ENCODE peak calls at places on chromosomes 3 and 15, in five cellular contexts. G, Y, H, R and K are unnamed samples.

GRCh38 chr15:64847876-64848716 is 6.4 kb downstream of the PLEKHO2 start:
- DNase-seq in H (no peak), R (no peak), Y (no peak), G (no peak), K (no peak)

GRCh38 chr3:74542441-74542840 is 72.0 kb downstream of the CNTN3 start:
- DNase-seq in H (no peak), G (no peak), Y (no peak), R (no peak), K (no peak)

GRCh38 chr3:178263236-178263916 is 272.9 kb upstream of the KCNMB2 start:
- DNase-seq in Y (no peak), G (no peak), H (no peak), R (no peak), K (no peak)

GRCh38 chr3:99713440-99713839 is 75.0 kb downstream of the COL8A1 start:
- DNase-seq in R (no peak), H (no peak), Y (no peak), G (no peak), K (no peak)

GRCh38 chr15:46815765-46816164 is 901.5 kb upstream of the SEMA6D start:
- DNase-seq in H (no peak), G (no peak), R (no peak), Y (no peak), K (no peak)

GRCh38 chr3:133425898-133426297 is 26.0 kb downstream of the BFSP2 start:
- DNase-seq in G (no peak), R (no peak), H (no peak), Y (no peak), K (no peak)

GRCh38 chr3:170240671-170241070 is 18.4 kb downstream of the PRKCI start:
- DNase-seq in H (no peak), R (no peak), Y (no peak), G (no peak), K (no peak)

GRCh38 chr3:107082527-107082926 is 294.7 kb upstream of the CCDC54 start:
- DNase-seq in Y (no peak), H (no peak), R (no peak), G (no peak), K (no peak)

GRCh38 chr3:179015551-179016020 is 56.0 kb downstream of the ZMAT3 start:
- DNase-seq in G (peak; percentile 50), Y (no peak), R (peak; percentile 72), H (peak; percentile 86), K (peak; percentile 83)

GRCh38 chr15:56869573-56869972 is 48.9 kb upstream of the TCF12 start:
- DNase-seq in G (no peak), Y (peak; percentile 76), H (peak; percentile 29), R (no peak), K (no peak)

GRCh38 chr15:53437985-53438841 is 321.2 kb downstream of the WDR72 start:
- DNase-seq in Y (no peak), R (no peak), G (no peak), H (no peak), K (no peak)

GRCh38 chr3:13256845-13257244 is 163.3 kb downstream of the NUP210 start:
- DNase-seq in Y (no peak), H (no peak), R (no peak), G (no peak), K (no peak)

GRCh38 chr15:78012643-78013077 is 64.9 kb downstream of the TBC1D2B start:
- DNase-seq in G (no peak), H (no peak), R (no peak), Y (no peak), K (no peak)

GRCh38 chr15:42921049-42921731 is 612 bp upstream of the TTBK2 start:
- DNase-seq in H (peak; percentile 40), R (peak; percentile 14), Y (peak; percentile 73), G (peak; percentile 22), K (no peak)

GRCh38 chr15:58361291-58361759 is 70.5 kb upstream of the LIPC start:
- DNase-seq in R (no peak), G (peak; percentile 70), Y (no peak), H (no peak), K (peak; percentile 83)

GRCh38 chr3:14789640-14790285 is 29.0 kb upstream of the FGD5 start:
- DNase-seq in R (no peak), G (no peak), H (no peak), Y (no peak), K (no peak)

GRCh38 chr3:174132006-174132405 is 727.1 kb upstream of the NAALADL2 start:
- DNase-seq in R (no peak), H (no peak), G (no peak), Y (no peak), K (no peak)

GRCh38 chr3:54243262-54243931 is 121.0 kb downstream of the CACNA2D3 start:
- DNase-seq in Y (no peak), R (no peak), G (peak; percentile 12), H (no peak), K (peak; percentile 34)

GRCh38 chr15:79028411-79028964 is 62.1 kb downstream of the RASGRF1 start:
- DNase-seq in H (peak; percentile 68), G (peak; percentile 58), R (peak; percentile 40), Y (peak; percentile 73), K (peak; percentile 29)

GRCh38 chr3:13277130-13277783 is 142.9 kb downstream of the NUP210 start:
- DNase-seq in G (no peak), Y (no peak), R (no peak), H (no peak), K (no peak)

GRCh38 chr3:20111836-20112235 is 71.6 kb downstream of the KAT2B start:
- DNase-seq in H (no peak), Y (no peak), R (peak; percentile 22), G (no peak), K (no peak)

GRCh38 chr3:45224824-45225464 is 1.1 kb downstream of the TMEM158 start:
- DNase-seq in R (peak; percentile 56), Y (peak; percentile 66), H (no peak), G (peak; percentile 88), K (peak; percentile 54)

GRCh38 chr3:188305220-188305619 is 151.3 kb downstream of the LPP start:
- DNase-seq in G (no peak), H (no peak), R (no peak), Y (no peak), K (no peak)

GRCh38 chr3:32321095-32321835 is 70.4 kb upstream of the CMTM7 start:
- DNase-seq in G (no peak), Y (no peak), R (no peak), H (no peak), K (no peak)

GRCh38 chr3:170337420-170337819 is 20.1 kb upstream of the SKIL start:
- DNase-seq in H (no peak), Y (no peak), R (no peak), G (no peak), K (no peak)

GRCh38 chr3:159763466-159764210 is 225.0 kb upstream of the IL12A start:
- DNase-seq in Y (peak; percentile 80), R (peak; percentile 100), G (peak; percentile 90), H (no peak), K (peak; percentile 79)

GRCh38 chr3:141644931-141645330 is 93.2 kb upstream of the RNF7 start:
- DNase-seq in G (peak; percentile 61), R (peak; percentile 12), Y (peak; percentile 89), H (peak; percentile 70), K (peak; percentile 50)

GRCh38 chr3:59043391-59043790 is 6.4 kb downstream of the CFAP20DC start:
- DNase-seq in R (no peak), Y (no peak), G (no peak), H (no peak), K (no peak)

GRCh38 chr3:128073185-128073725 is 21.0 kb downstream of the SEC61A1 start:
- DNase-seq in R (no peak), H (no peak), Y (peak; percentile 48), G (no peak), K (no peak)

GRCh38 chr3:160331127-160331937 is 67.7 kb downstream of the IFT80 start:
- DNase-seq in R (peak; percentile 74), G (no peak), Y (no peak), H (no peak), K (peak; percentile 46)

GRCh38 chr3:184620101-184620798 is 58.7 kb downstream of the EPHB3 start:
- DNase-seq in G (no peak), H (no peak), Y (no peak), R (no peak), K (no peak)

GRCh38 chr3:183073839-183074615 is 25.3 kb downstream of the MCCC1 start:
- DNase-seq in Y (no peak), H (no peak), G (no peak), R (no peak), K (no peak)

GRCh38 chr3:185069023-185069422 is 83.8 kb downstream of the C3orf70 start:
- DNase-seq in Y (no peak), G (no peak), H (no peak), R (no peak), K (no peak)

GRCh38 chr15:87712211-87712610 is 544.3 kb downstream of the NTRK3 start:
- DNase-seq in Y (no peak), G (no peak), H (no peak), R (no peak), K (peak; percentile 8)

GRCh38 chr15:33068007-33068441 is 126.5 kb downstream of the FMN1 start:
- DNase-seq in H (no peak), R (peak; percentile 74), G (no peak), Y (no peak), K (peak; percentile 86)

GRCh38 chr3:64878372-64878771 is 190.6 kb upstream of the ADAMTS9 start:
- DNase-seq in R (no peak), H (no peak), Y (no peak), G (peak; percentile 5), K (no peak)